ENCODE peak calls at places on chromosomes 2 and 18, in four cellular contexts. U is dorsolateral prefrontal cortex, B is choroid plexus epithelial cell, H is neural progenitor cell. R is an unnamed sample.

GRCh38 chr2:53103661-53104060 is 663.9 kb upstream of the CHAC2 start:
- DNase-seq in U (no peak), B (peak; percentile 19), H (no peak), R (no peak)

GRCh38 chr2:117644403-117644802 is 170.1 kb upstream of the DDX18 start:
- DNase-seq in U (no peak), B (no peak), H (no peak), R (no peak)

GRCh38 chr2:15426606-15427005 is 134.5 kb downstream of the NBAS start:
- DNase-seq in U (no peak), B (no peak), H (no peak), R (no peak)

GRCh38 chr18:65363911-65364632 is 386.7 kb upstream of the CDH7 start:
- DNase-seq in U (no peak), B (no peak), H (no peak), R (no peak)

GRCh38 chr2:9984217-9984739 is 32.8 kb downstream of the GRHL1 start:
- DNase-seq in U (no peak), B (peak; percentile 71), H (peak; percentile 53), R (peak; percentile 45)

GRCh38 chr18:12657849-12658829 is at the start of gene SPIRE1:
- DNase-seq in U (peak; percentile 59), B (peak; percentile 73), H (peak; percentile 86), R (peak; percentile 31)

GRCh38 chr2:11784747-11785610 is 38.5 kb downstream of the LPIN1 start:
- DNase-seq in U (peak; percentile 54), B (peak; percentile 51), H (peak; percentile 74), R (peak; percentile 67)

GRCh38 chr2:119025762-119026351 is 83.9 kb downstream of the MARCO start:
- DNase-seq in U (no peak), B (no peak), H (no peak), R (no peak)

GRCh38 chr2:205704101-205704741 is 21.9 kb downstream of the NRP2 start:
- DNase-seq in U (no peak), B (peak; percentile 58), H (no peak), R (no peak)

GRCh38 chr18:11850821-11851155 is 425 bp upstream of the CHMP1B start:
- DNase-seq in U (no peak), B (peak; percentile 85), H (no peak), R (peak; percentile 83)

GRCh38 chr2:96929245-96929925 is 57.0 kb downstream of the FAM178B start:
- DNase-seq in U (no peak), B (no peak), H (no peak), R (no peak)

GRCh38 chr18:1995041-1995612 is 576.2 kb downstream of the METTL4 start:
- DNase-seq in U (no peak), B (no peak), H (no peak), R (no peak)

GRCh38 chr2:49261791-49262190 is 107.5 kb upstream of the FSHR start:
- DNase-seq in U (no peak), B (no peak), H (no peak), R (no peak)

GRCh38 chr2:217959723-217960122 is 43.1 kb downstream of the TNS1 start:
- DNase-seq in U (peak; percentile 3), B (no peak), H (peak; percentile 21), R (no peak)

GRCh38 chr2:168738057-168738456 is 64.4 kb upstream of the NOSTRIN start:
- DNase-seq in U (no peak), B (peak; percentile 22), H (no peak), R (no peak)

GRCh38 chr2:220076734-220077133 is 449.3 kb downstream of the SLC4A3 start:
- DNase-seq in U (no peak), B (peak; percentile 86), H (peak; percentile 75), R (peak; percentile 83)

GRCh38 chr2:17309186-17309585 is 209.1 kb downstream of the RAD51AP2 start:
- DNase-seq in U (no peak), B (no peak), H (no peak), R (no peak)

GRCh38 chr2:216194561-216194960 is 85.4 kb downstream of the XRCC5 start:
- DNase-seq in U (no peak), B (no peak), H (no peak), R (no peak)

GRCh38 chr2:202718614-202719013 is 83.8 kb downstream of the FAM117B start:
- DNase-seq in U (no peak), B (peak; percentile 44), H (no peak), R (peak; percentile 13)

GRCh38 chr2:171086352-171087290 is 74.1 kb downstream of the TLK1 start:
- DNase-seq in U (no peak), B (peak; percentile 82), H (peak; percentile 67), R (peak; percentile 56)

GRCh38 chr2:173001664-173002604 is 73.7 kb upstream of the MAP3K20 start:
- DNase-seq in U (no peak), B (no peak), H (no peak), R (no peak)

GRCh38 chr2:27708257-27708654 is 44.6 kb downstream of the SLC4A1AP start:
- DNase-seq in U (no peak), B (no peak), H (no peak), R (no peak)

GRCh38 chr2:241844831-241845578 is 13.7 kb downstream of the PDCD1 start:
- DNase-seq in U (no peak), B (no peak), H (no peak), R (no peak)

GRCh38 chr2:197707316-197708213 is 2.4 kb downstream of the MARS2 start:
- DNase-seq in U (no peak), B (peak; percentile 80), H (peak; percentile 63), R (peak; percentile 65)

GRCh38 chr2:43103093-43103404 is 123.4 kb downstream of the ZFP36L2 start:
- DNase-seq in U (no peak), B (no peak), H (no peak), R (no peak)

GRCh38 chr2:220143336-220143735 is 515.9 kb downstream of the SLC4A3 start:
- DNase-seq in U (no peak), B (peak; percentile 70), H (no peak), R (peak; percentile 80)

GRCh38 chr2:105937498-105937897 is 192.8 kb downstream of the NCK2 start:
- DNase-seq in U (no peak), B (no peak), H (no peak), R (no peak)

GRCh38 chr2:176038694-176039093 is 36.6 kb upstream of the LNPK start:
- DNase-seq in U (no peak), B (no peak), H (no peak), R (no peak)

GRCh38 chr2:1556776-1557466 is 143.7 kb downstream of the TPO start:
- DNase-seq in U (no peak), B (peak; percentile 82), H (no peak), R (peak; percentile 91)

GRCh38 chr2:96617012-96617411 is 21.1 kb downstream of the KANSL3 start:
- DNase-seq in U (no peak), B (no peak), H (no peak), R (no peak)

GRCh38 chr2:71882949-71883472 is 264.7 kb downstream of the CYP26B1 start:
- DNase-seq in U (peak; percentile 76), B (peak; percentile 95), H (no peak), R (peak; percentile 80)

GRCh38 chr2:157722580-157723234 is 94.0 kb upstream of the ACVR1C start:
- DNase-seq in U (no peak), B (peak; percentile 15), H (peak; percentile 20), R (peak; percentile 31)

GRCh38 chr2:172931256-172931894 is 144.3 kb upstream of the MAP3K20 start:
- DNase-seq in U (no peak), B (peak; percentile 68), H (peak; percentile 54), R (peak; percentile 4)

GRCh38 chr2:36701391-36701795 is 4.9 kb downstream of the VIT start:
- DNase-seq in U (no peak), B (peak; percentile 51), H (peak; percentile 20), R (peak; percentile 65)

GRCh38 chr2:2664989-2665833 is 334.1 kb upstream of the MYT1L start:
- DNase-seq in U (no peak), B (peak; percentile 6), H (peak; percentile 55), R (no peak)

GRCh38 chr18:6406075-6406909 is 8.4 kb downstream of the L3MBTL4 start:
- DNase-seq in U (no peak), B (peak; percentile 54), H (no peak), R (no peak)

GRCh38 chr18:32360682-32361345 is 109.9 kb downstream of the GAREM1 start:
- DNase-seq in U (no peak), B (no peak), H (no peak), R (no peak)

GRCh38 chr18:32358075-32358474 is 112.6 kb downstream of the GAREM1 start:
- DNase-seq in U (no peak), B (no peak), H (peak; percentile 8), R (no peak)

GRCh38 chr18:32358529-32358928 is 112.2 kb downstream of the GAREM1 start:
- DNase-seq in U (no peak), B (peak; percentile 37), H (no peak), R (no peak)

GRCh38 chr18:32366586-32367538 is 103.8 kb downstream of the GAREM1 start:
- DNase-seq in U (no peak), B (peak; percentile 71), H (no peak), R (no peak)

GRCh38 chr18:32362484-32362883 is 108.2 kb downstream of the GAREM1 start:
- DNase-seq in U (no peak), B (no peak), H (no peak), R (no peak)
- TF ChIP-seq CTCF in U (no peak), B (no peak), H (no peak), R (no peak)

GRCh38 chr2:20451761-20452499 is 5.1 kb downstream of the RHOB start:
- DNase-seq in U (no peak), B (no peak), H (no peak), R (no peak)

GRCh38 chr2:20451346-20451745 is 4.5 kb downstream of the RHOB start:
- DNase-seq in U (no peak), B (peak; percentile 74), H (no peak), R (peak; percentile 40)

GRCh38 chr2:20454036-20454981 is 7.4 kb downstream of the RHOB start:
- DNase-seq in U (no peak), B (no peak), H (no peak), R (no peak)

GRCh38 chr2:20453087-20453486 is 6.2 kb downstream of the RHOB start:
- DNase-seq in U (no peak), B (no peak), H (no peak), R (no peak)

DNA sequence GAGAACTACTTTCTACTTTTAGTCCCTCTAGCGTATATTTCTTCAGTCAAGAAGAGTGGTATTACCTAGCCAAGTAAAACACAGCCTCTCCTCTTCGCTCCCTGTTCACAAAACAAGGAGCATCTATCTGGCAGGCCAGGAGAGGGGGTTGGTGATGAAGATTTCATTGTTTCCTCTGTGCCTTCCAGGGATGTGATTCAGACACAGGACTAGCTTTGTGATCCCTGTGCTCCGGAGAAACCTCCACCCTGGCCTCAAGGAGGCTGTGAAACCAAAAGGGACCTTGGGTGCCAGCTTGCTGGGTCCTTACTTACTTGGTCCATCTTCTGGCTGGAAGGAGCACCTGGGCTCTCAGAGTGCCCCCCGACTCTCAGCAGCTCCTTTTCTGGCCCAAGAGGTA is 5.7 kb downstream of the RHOB start:
- DNase-seq in U (no peak), B (peak; percentile 85), H (peak; percentile 39), R (no peak)
- TF ChIP-seq CTCF in U (peak; percentile 36), B (peak; percentile 69), H (peak; percentile 28), R (peak; percentile 40)

GRCh38 chr2:50872543-50872942 is 159.4 kb downstream of the NRXN1 start:
- DNase-seq in U (no peak), B (no peak), H (peak; percentile 13), R (no peak)
- TF ChIP-seq CTCF in U (no peak), B (peak; percentile 15), H (peak; percentile 42), R (no peak)

GRCh38 chr2:75288760-75289159 is 89.4 kb upstream of the TACR1 start:
- DNase-seq in U (no peak), B (no peak), H (no peak), R (no peak)

GRCh38 chr2:75287624-75288313 is 88.4 kb upstream of the TACR1 start:
- DNase-seq in U (no peak), B (no peak), H (no peak), R (no peak)

GRCh38 chr2:75292826-75293225 is 93.5 kb upstream of the TACR1 start:
- DNase-seq in U (no peak), B (peak; percentile 30), H (no peak), R (peak; percentile 80)

GRCh38 chr2:75289771-75290170 is 90.5 kb upstream of the TACR1 start:
- DNase-seq in U (no peak), B (no peak), H (no peak), R (peak; percentile 46)

GRCh38 chr2:75290600-75291140 is 91.3 kb upstream of the TACR1 start:
- DNase-seq in U (no peak), B (peak; percentile 39), H (peak; percentile 35), R (peak; percentile 43)
- TF ChIP-seq CTCF in U (peak; percentile 15), B (peak; percentile 61), H (peak; percentile 46), R (peak; percentile 73)